ENCODE peak calls at places on chromosomes 3 and 15, in five cellular contexts. P is fibroblast of lung, C is GM12878, O is AG10803, M is fibroblast of mammary gland. Y is an unnamed sample.

GRCh38 chr3:179073816-179074215 is 2.2 kb upstream of the ZMAT3 start:
- DNase-seq in P (no peak), C (no peak), O (no peak), M (no peak), Y (no peak)

GRCh38 chr15:76998661-76999285 is 3.8 kb downstream of the PSTPIP1 start:
- DNase-seq in P (no peak), C (no peak), O (no peak), M (no peak), Y (no peak)

GRCh38 chr15:59873873-59874272 is 130.2 kb upstream of the FOXB1 start:
- DNase-seq in P (no peak), C (no peak), O (no peak), M (no peak), Y (no peak)

GRCh38 chr15:66411190-66411589 is 24.5 kb downstream of the MAP2K1 start:
- DNase-seq in P (no peak), C (no peak), O (no peak), M (no peak), Y (no peak)

GRCh38 chr3:11415099-11415498 is 142.9 kb downstream of the ATG7 start:
- DNase-seq in P (no peak), C (no peak), O (no peak), M (peak; percentile 52), Y (no peak)

GRCh38 chr3:139182598-139182997 is 137.9 kb upstream of the PRR23C start:
- DNase-seq in P (no peak), C (no peak), O (no peak), M (no peak), Y (no peak)

GRCh38 chr3:151871639-151872468 is 1.6 kb upstream of the SUCNR1 start:
- DNase-seq in P (no peak), C (peak; percentile 60), O (no peak), M (peak; percentile 23), Y (no peak)

GRCh38 chr15:71743861-71744382 is 66.4 kb upstream of the NR2E3 start:
- DNase-seq in P (peak; percentile 28), C (no peak), O (peak; percentile 46), M (peak; percentile 62), Y (peak; percentile 65)

GRCh38 chr15:79370716-79371115 is 59.8 kb downstream of the TMED3 start:
- DNase-seq in P (peak; percentile 90), C (no peak), O (peak; percentile 72), M (peak; percentile 25), Y (peak; percentile 73)

GRCh38 chr15:59894835-59895234 is 109.3 kb upstream of the FOXB1 start:
- DNase-seq in P (no peak), C (no peak), O (no peak), M (peak; percentile 5), Y (no peak)

GRCh38 chr15:61037031-61037430 is 192.1 kb downstream of the RORA start:
- DNase-seq in P (peak; percentile 88), C (no peak), O (peak; percentile 88), M (peak; percentile 55), Y (peak; percentile 87)

GRCh38 chr3:57948782-57949242 is 59.4 kb upstream of the FLNB start:
- DNase-seq in P (peak; percentile 76), C (no peak), O (no peak), M (no peak), Y (no peak)

GRCh38 chr15:60005352-60006202 is 1.5 kb downstream of the FOXB1 start:
- DNase-seq in P (no peak), C (no peak), O (no peak), M (no peak), Y (no peak)

GRCh38 chr15:60557157-60557556 is 78.2 kb upstream of the ICE2 start:
- DNase-seq in P (no peak), C (no peak), O (no peak), M (no peak), Y (no peak)

GRCh38 chr3:2150576-2150975 is 51.9 kb downstream of the CNTN4 start:
- DNase-seq in P (no peak), C (no peak), O (no peak), M (no peak), Y (no peak)

GRCh38 chr3:44100298-44100695 is 141.4 kb upstream of the TOPAZ1 start:
- DNase-seq in P (no peak), C (no peak), O (no peak), M (no peak), Y (no peak)

GRCh38 chr3:151315136-151315535 is 1.5 kb downstream of the GPR87 start:
- DNase-seq in P (peak; percentile 64), C (no peak), O (peak; percentile 35), M (peak; percentile 66), Y (peak; percentile 30)

GRCh38 chr3:47016086-47016933 is 36.8 kb downstream of the NBEAL2 start:
- DNase-seq in P (peak; percentile 52), C (no peak), O (no peak), M (no peak), Y (peak; percentile 28)

GRCh38 chr3:147392083-147392916 is 14.0 kb downstream of the ZIC4 start:
- DNase-seq in P (peak; percentile 53), C (no peak), O (peak; percentile 78), M (peak; percentile 27), Y (peak; percentile 42)
- TF ChIP-seq CTCF in P (no peak), C (no peak), O (peak; percentile 40), M (no peak), Y (peak; percentile 27)

DNA sequence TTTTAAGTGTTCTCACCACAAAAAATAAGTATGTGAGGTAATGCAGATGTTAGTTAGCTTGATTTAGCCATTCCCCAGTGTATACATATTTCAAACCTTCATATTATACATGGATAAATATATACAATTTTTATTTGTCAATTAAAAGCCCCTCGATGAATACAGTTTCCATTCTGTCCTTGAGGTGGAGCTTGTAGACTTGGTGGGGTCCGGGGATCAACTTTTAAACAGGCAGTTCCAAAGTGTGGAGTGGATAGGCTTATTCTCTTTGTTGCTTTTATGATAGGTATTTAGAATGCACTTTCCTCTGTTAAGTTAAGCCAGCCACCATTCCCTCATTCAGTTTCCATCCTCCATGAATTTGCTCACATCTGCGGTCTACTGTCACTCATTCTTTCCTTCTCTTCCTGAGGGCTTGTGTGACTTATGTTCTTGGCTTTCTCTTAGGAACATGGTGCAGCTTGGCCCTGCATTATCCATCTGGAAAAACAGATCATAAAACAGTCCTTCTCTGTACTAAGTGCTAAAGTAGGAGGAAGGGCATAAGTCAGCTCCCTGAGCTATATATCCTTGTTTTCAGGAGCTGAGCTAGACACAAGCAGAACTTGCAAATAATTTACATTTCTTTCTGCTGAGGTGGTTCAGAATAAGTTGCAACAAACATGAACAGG is 149.1 kb downstream of the NFKBIZ start:
- DNase-seq in P (peak; percentile 19), C (no peak), O (peak; percentile 12), M (peak; percentile 41), Y (no peak)
- TF ChIP-seq CTCF in P (no peak), C (no peak), O (no peak), M (no peak), Y (no peak)

GRCh38 chr3:141644931-141645330 is 93.2 kb upstream of the RNF7 start:
- DNase-seq in P (peak; percentile 39), C (no peak), O (peak; percentile 79), M (peak; percentile 73), Y (peak; percentile 72)
- TF ChIP-seq CTCF in P (peak; percentile 63), C (peak; percentile 78), O (peak; percentile 73), M (peak; percentile 71), Y (peak; percentile 82)

GRCh38 chr3:141783632-141784031 is 20.4 kb downstream of the GRK7 start:
- DNase-seq in P (no peak), C (no peak), O (no peak), M (no peak), Y (no peak)

GRCh38 chr3:141779667-141780066 is 16.5 kb downstream of the GRK7 start:
- DNase-seq in P (no peak), C (no peak), O (no peak), M (no peak), Y (no peak)

GRCh38 chr3:141784096-141784495 is 20.9 kb downstream of the GRK7 start:
- DNase-seq in P (no peak), C (no peak), O (no peak), M (no peak), Y (no peak)

GRCh38 chr3:141777957-141778813 is 15.0 kb downstream of the GRK7 start:
- DNase-seq in P (no peak), C (no peak), O (no peak), M (no peak), Y (no peak)

GRCh38 chr3:141782386-141782932 is 19.3 kb downstream of the GRK7 start:
- DNase-seq in P (no peak), C (no peak), O (no peak), M (no peak), Y (peak; percentile 50)
- TF ChIP-seq CTCF in P (peak; percentile 8), C (no peak), O (no peak), M (peak; percentile 12), Y (peak; percentile 37)

DNA sequence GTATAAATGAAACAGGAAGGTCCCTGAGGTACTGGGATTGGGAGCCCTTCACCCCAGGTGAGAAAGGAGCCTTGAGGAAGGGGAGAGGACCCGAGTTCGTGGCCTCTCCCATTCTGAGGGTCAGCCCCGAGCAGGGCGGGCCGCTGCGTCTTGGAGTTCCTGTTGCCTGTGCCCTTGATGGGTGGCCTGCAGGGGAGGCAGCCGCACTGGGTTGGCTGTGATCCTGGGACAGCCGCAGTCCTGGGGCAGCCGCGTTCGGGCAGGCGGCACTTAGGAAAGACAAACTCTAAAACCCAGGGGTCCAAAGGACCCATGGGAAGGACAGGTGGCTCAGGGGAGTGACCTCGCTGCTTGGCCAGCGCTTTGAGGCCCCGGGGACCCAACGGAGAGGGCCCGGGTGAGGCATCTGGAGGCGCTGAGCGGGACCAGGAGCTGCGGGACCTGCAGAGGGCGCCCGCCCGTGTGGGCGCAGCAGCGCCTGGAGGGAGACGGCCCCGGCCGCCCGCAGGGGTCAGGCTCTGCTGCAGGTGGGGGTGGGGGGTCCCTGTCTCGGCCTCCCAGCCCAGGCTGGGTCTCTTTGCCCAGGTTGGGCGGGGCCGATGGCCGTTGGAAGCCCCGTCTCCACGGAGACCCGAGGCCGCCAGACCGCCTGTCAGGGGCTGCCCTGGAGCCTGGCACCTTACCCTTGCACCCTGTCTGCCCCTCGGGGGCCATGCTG is 65.1 kb downstream of the HMCES start:
- DNase-seq in P (peak; percentile 27), C (no peak), O (peak; percentile 14), M (peak; percentile 21), Y (peak; percentile 14)
- TF ChIP-seq CTCF in P (peak; percentile 55), C (peak; percentile 40), O (peak; percentile 51), M (peak; percentile 46), Y (peak; percentile 57)